ENCODE peak calls at places on chromosomes 2 and 18, in nine cellular contexts. L is BE2C, T is astrocyte of the spinal cord, A is AG04450, Y is K562, J is WERI-Rb-1, Q is suprapubic skin, X is upper lobe of right lung, V is heart right ventricle. C is an unnamed sample.

GRCh38 chr2:60480089-60480773 is 73.2 kb downstream of the BCL11A start:
- DNase-seq in L (no peak), T (no peak), A (no peak), Y (no peak), J (no peak), Q (no peak), X (no peak), V (no peak), C (no peak)

GRCh38 chr2:120934221-120934639 is 198.6 kb downstream of the GLI2 start:
- DNase-seq in L (no peak), T (no peak), A (no peak), Y (no peak), J (no peak), Q (no peak), X (no peak), V (no peak), C (peak; percentile 35)

GRCh38 chr2:20623241-20623640 is 27.7 kb downstream of the HS1BP3 start:
- DNase-seq in L (no peak), T (no peak), A (no peak), Y (no peak), J (peak; percentile 16), Q (peak; percentile 43), X (peak; percentile 23), V (no peak), C (no peak)

GRCh38 chr18:34493566-34494358 is 216.3 kb upstream of the DTNA start:
- DNase-seq in L (peak; percentile 13), T (peak; percentile 15), A (no peak), Y (no peak), J (peak; percentile 38), Q (no peak), X (peak; percentile 69), V (peak; percentile 18), C (peak; percentile 56)

GRCh38 chr18:78473563-78473962 is 506.1 kb upstream of the SALL3 start:
- DNase-seq in L (no peak), T (no peak), A (no peak), Y (no peak), J (no peak), Q (no peak), X (no peak), V (no peak), C (no peak)

GRCh38 chr18:49931760-49932159 is 118.4 kb upstream of the ACAA2 start:
- DNase-seq in L (no peak), T (no peak), A (no peak), Y (no peak), J (no peak), Q (no peak), X (no peak), V (no peak), C (no peak)

GRCh38 chr2:32357545-32358482 is 991 bp downstream of the BIRC6 start:
- DNase-seq in L (peak; percentile 34), T (peak; percentile 41), A (no peak), Y (peak; percentile 68), J (peak; percentile 54), Q (peak; percentile 78), X (peak; percentile 76), V (peak; percentile 34), C (peak; percentile 56)

GRCh38 chr2:187390891-187391290 is 57.2 kb downstream of the CALCRL start:
- DNase-seq in L (no peak), T (peak; percentile 86), A (peak; percentile 32), Y (no peak), J (no peak), Q (no peak), X (no peak), V (no peak), C (peak; percentile 77)

GRCh38 chr2:140577453-140577852 is 1553.4 kb downstream of the LRP1B start:
- DNase-seq in L (no peak), T (no peak), A (no peak), Y (no peak), J (no peak), Q (no peak), X (no peak), V (no peak), C (no peak)

GRCh38 chr2:169511818-169512217 is 2.3 kb downstream of the KLHL41 start:
- DNase-seq in L (no peak), T (no peak), A (no peak), Y (no peak), J (no peak), Q (no peak), X (no peak), V (no peak), C (no peak)

GRCh38 chr2:2263196-2263829 is 67.8 kb downstream of the MYT1L start:
- DNase-seq in L (no peak), T (no peak), A (no peak), Y (no peak), J (no peak), Q (no peak), X (no peak), V (no peak), C (no peak)

GRCh38 chr18:34993289-34993688 is 47.9 kb upstream of the MAPRE2 start:
- DNase-seq in L (no peak), T (no peak), A (no peak), Y (no peak), J (no peak), Q (no peak), X (no peak), V (no peak), C (no peak)

GRCh38 chr2:167127135-167127534 is 238.9 kb downstream of the XIRP2 start:
- DNase-seq in L (no peak), T (no peak), A (no peak), Y (no peak), J (peak; percentile 9), Q (no peak), X (no peak), V (no peak), C (peak; percentile 68)

GRCh38 chr2:582792-583528 is 94.2 kb downstream of the TMEM18 start:
- DNase-seq in L (no peak), T (no peak), A (no peak), Y (no peak), J (no peak), Q (no peak), X (no peak), V (no peak), C (no peak)

DNA sequence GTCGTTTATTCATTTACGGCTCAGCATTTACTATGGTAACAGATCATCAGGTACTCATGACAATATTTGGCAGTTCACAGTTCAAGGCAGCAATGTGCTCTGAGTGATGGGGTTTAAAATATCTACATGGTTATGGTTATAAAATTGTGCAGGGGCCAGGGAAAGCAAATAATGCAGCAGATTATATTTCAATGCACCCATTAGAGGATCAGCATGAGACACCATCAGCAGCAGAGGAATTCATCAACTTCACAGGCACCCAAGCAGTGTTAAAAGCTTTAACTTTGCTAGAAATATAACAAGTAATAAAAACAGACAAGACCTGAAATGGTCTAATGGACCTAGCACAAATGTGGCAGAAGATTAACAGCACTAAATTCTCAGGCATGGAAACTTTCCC is 34.3 kb upstream of the PARD3B start:
- DNase-seq in L (no peak), T (no peak), A (no peak), Y (no peak), J (no peak), Q (no peak), X (no peak), V (no peak), C (no peak)
- H3K4me3 ChIP-seq in L (no peak overlapping the region), T (no peak overlapping the region), A (no peak overlapping the region), Y (no peak overlapping the region), J (no peak overlapping the region), Q (no peak overlapping the region), X (no peak overlapping the region), V (no peak overlapping the region), C (no peak overlapping the region)

DNA sequence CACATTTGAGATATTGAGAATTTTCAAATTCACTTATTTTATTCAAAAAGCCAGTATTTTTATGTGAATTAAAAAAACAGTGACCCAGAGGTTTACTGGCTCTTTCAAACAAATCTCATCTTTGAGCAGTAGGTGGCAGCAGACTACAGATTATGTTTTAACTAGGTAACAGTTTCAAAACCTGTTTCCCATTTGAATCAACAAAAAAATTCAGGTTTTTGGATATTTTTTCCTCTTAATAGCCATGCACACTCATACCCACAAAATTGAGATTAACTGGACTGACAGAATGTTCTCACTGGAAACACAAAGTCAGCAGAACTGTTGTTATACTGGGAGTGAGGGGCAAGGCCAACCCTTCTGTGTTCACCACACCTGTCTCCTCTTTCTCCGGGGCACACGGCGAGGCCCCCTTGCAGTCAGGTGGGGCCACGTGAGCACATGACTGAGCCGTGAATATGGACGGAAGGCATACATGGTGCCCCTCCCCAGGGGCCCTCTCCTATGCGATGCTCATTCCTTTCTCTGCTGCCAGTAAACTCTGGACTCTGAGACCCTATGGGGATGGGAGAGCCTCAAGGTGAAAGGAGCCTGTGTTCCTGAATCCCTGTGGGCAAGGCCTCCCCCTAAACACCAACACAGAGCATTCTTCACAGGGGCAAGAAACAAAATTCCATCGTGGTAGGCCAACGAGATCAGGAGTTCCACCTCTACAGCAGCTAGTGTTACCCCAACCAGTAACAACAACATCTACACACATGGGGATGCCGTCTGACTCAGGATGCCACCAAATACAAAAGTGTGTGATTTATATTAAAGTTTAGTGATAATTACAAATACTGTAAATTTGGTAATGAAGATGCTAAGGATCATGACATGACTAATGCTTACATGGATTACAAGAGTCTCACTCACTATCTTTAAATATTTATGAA is 80.4 kb downstream of the LPIN2 start:
- DNase-seq in L (no peak), T (peak; percentile 72), A (peak; percentile 21), Y (peak; percentile 67), J (no peak), Q (no peak), X (no peak), V (peak; percentile 66), C (peak; percentile 37)
- TF ChIP-seq CTCF in L (peak; percentile 52), T (peak; percentile 55), A (peak; percentile 64), Y (peak; percentile 58), J (peak; percentile 24), Q (peak; percentile 74), X (peak; percentile 73), V (peak; percentile 84), C (peak; percentile 54)

GRCh38 chr2:31138037-31138962 is at the start of gene GALNT14:
- DNase-seq in L (peak; percentile 88), T (peak; percentile 9), A (no peak), Y (no peak), J (peak; percentile 87), Q (no peak), X (peak; percentile 79), V (peak; percentile 28), C (peak; percentile 88)

GRCh38 chr2:31136732-31137131 is 1.5 kb downstream of the GALNT14 start:
- DNase-seq in L (peak; percentile 40), T (no peak), A (no peak), Y (no peak), J (no peak), Q (no peak), X (no peak), V (no peak), C (no peak)

GRCh38 chr2:31137211-31138036 is 816 bp downstream of the GALNT14 start:
- DNase-seq in L (peak; percentile 35), T (peak; percentile 0), A (no peak), Y (no peak), J (peak; percentile 33), Q (no peak), X (peak; percentile 64), V (no peak), C (peak; percentile 58)

GRCh38 chr2:31134450-31134849 is 3.8 kb downstream of the GALNT14 start:
- DNase-seq in L (no peak), T (no peak), A (no peak), Y (no peak), J (no peak), Q (no peak), X (no peak), V (no peak), C (no peak)

GRCh38 chr2:31136000-31136399 is 2.2 kb downstream of the GALNT14 start:
- DNase-seq in L (no peak), T (no peak), A (no peak), Y (no peak), J (no peak), Q (no peak), X (no peak), V (no peak), C (no peak)
- H3K4me3 ChIP-seq in L (no peak overlapping the region), T (no peak overlapping the region), A (no peak overlapping the region), Y (no peak overlapping the region), J (no peak overlapping the region), Q (no peak overlapping the region), X (no peak overlapping the region), V (no peak overlapping the region), C (no peak overlapping the region)

GRCh38 chr18:80154293-80154692 is 45.2 kb downstream of the ADNP2 start:
- DNase-seq in L (no peak), T (no peak), A (no peak), Y (peak; percentile 21), J (peak; percentile 55), Q (no peak), X (no peak), V (no peak), C (peak; percentile 33)
- TF ChIP-seq CTCF in L (peak; percentile 16), T (peak; percentile 51), A (peak; percentile 51), Y (peak; percentile 44), J (peak; percentile 80), Q (no peak), X (peak; percentile 43), V (peak; percentile 39), C (peak; percentile 51)